ENCODE peak calls at places on chromosome 14, in six cellular contexts. One of them, this sample, is unnamed.

GRCh38 chr14:76267322-76268012 is 108.5 kb upstream of the ESRRB start:
- DNase-seq in SJCRH30: no peak
- DNase-seq in adrenal gland: peak; percentile 66
- DNase-seq in Peyer's patch: no peak
- DNase-seq in esophagus squamous epithelium: no peak
- DNase-seq in MG63: peak; percentile 6
- DNase-seq in this sample: no peak

GRCh38 chr14:81221579-81222102 is 882 bp upstream of the GTF2A1 start:
- DNase-seq in MG63: no peak
- DNase-seq in SJCRH30: peak; percentile 11
- DNase-seq in esophagus squamous epithelium: no peak
- DNase-seq in Peyer's patch: peak; percentile 26
- DNase-seq in adrenal gland: peak; percentile 43
- DNase-seq in this sample: no peak

GRCh38 chr14:68977741-68978549 is 1.2 kb downstream of the ACTN1 start:
- DNase-seq in MG63: peak; percentile 90
- DNase-seq in adrenal gland: peak; percentile 70
- DNase-seq in Peyer's patch: peak; percentile 55
- DNase-seq in SJCRH30: peak; percentile 87
- DNase-seq in esophagus squamous epithelium: no peak
- DNase-seq in this sample: peak; percentile 62

GRCh38 chr14:29463727-29464370 is 463.8 kb downstream of the PRKD1 start:
- DNase-seq in SJCRH30: no peak
- DNase-seq in esophagus squamous epithelium: no peak
- DNase-seq in MG63: no peak
- DNase-seq in adrenal gland: no peak
- DNase-seq in Peyer's patch: no peak
- DNase-seq in this sample: no peak

GRCh38 chr14:72699852-72700257 is 194.0 kb downstream of the DPF3 start:
- DNase-seq in adrenal gland: peak; percentile 26
- DNase-seq in SJCRH30: no peak
- DNase-seq in MG63: peak; percentile 79
- DNase-seq in esophagus squamous epithelium: no peak
- DNase-seq in Peyer's patch: no peak
- DNase-seq in this sample: no peak

GRCh38 chr14:53953828-53954550 is 2.6 kb downstream of the BMP4 start:
- DNase-seq in Peyer's patch: no peak
- DNase-seq in MG63: peak; percentile 49
- DNase-seq in SJCRH30: peak; percentile 74
- DNase-seq in esophagus squamous epithelium: no peak
- DNase-seq in adrenal gland: peak; percentile 70
- DNase-seq in this sample: no peak

GRCh38 chr14:32738206-32738871 is 200.3 kb upstream of the NPAS3 start:
- DNase-seq in SJCRH30: no peak
- DNase-seq in Peyer's patch: no peak
- DNase-seq in adrenal gland: no peak
- DNase-seq in MG63: no peak
- DNase-seq in esophagus squamous epithelium: no peak
- DNase-seq in this sample: no peak

GRCh38 chr14:96497087-96497486 is 5.1 kb upstream of the PAPOLA start:
- DNase-seq in MG63: no peak
- DNase-seq in esophagus squamous epithelium: no peak
- DNase-seq in adrenal gland: no peak
- DNase-seq in SJCRH30: no peak
- DNase-seq in Peyer's patch: no peak
- DNase-seq in this sample: no peak

GRCh38 chr14:34262511-34262910 is 199.5 kb downstream of the SPTSSA start:
- DNase-seq in SJCRH30: no peak
- DNase-seq in Peyer's patch: no peak
- DNase-seq in MG63: no peak
- DNase-seq in esophagus squamous epithelium: no peak
- DNase-seq in adrenal gland: no peak
- DNase-seq in this sample: no peak

GRCh38 chr14:79745046-79745445 is 466.3 kb downstream of the DIO2 start:
- DNase-seq in adrenal gland: no peak
- DNase-seq in MG63: no peak
- DNase-seq in SJCRH30: no peak
- DNase-seq in esophagus squamous epithelium: no peak
- DNase-seq in Peyer's patch: no peak
- DNase-seq in this sample: no peak

GRCh38 chr14:63454863-63455622 is 88.1 kb downstream of the PPP2R5E start:
- DNase-seq in adrenal gland: peak; percentile 24
- DNase-seq in esophagus squamous epithelium: no peak
- DNase-seq in MG63: peak; percentile 4
- DNase-seq in Peyer's patch: no peak
- DNase-seq in SJCRH30: peak; percentile 31
- DNase-seq in this sample: no peak

GRCh38 chr14:79597561-79597960 is 613.7 kb downstream of the DIO2 start:
- DNase-seq in MG63: no peak
- DNase-seq in SJCRH30: no peak
- DNase-seq in adrenal gland: no peak
- DNase-seq in Peyer's patch: no peak
- DNase-seq in esophagus squamous epithelium: no peak
- DNase-seq in this sample: no peak

GRCh38 chr14:104496095-104496494 is 83.5 kb upstream of the C14orf180 start:
- DNase-seq in adrenal gland: no peak
- DNase-seq in Peyer's patch: no peak
- DNase-seq in esophagus squamous epithelium: no peak
- DNase-seq in MG63: no peak
- DNase-seq in SJCRH30: no peak
- DNase-seq in this sample: no peak

GRCh38 chr14:95979339-95980042 is 59.7 kb upstream of the C14orf132 start:
- DNase-seq in MG63: no peak
- DNase-seq in esophagus squamous epithelium: no peak
- DNase-seq in Peyer's patch: no peak
- DNase-seq in SJCRH30: no peak
- DNase-seq in adrenal gland: no peak
- DNase-seq in this sample: no peak

GRCh38 chr14:69879175-69880047 is at the start of gene SMOC1:
- DNase-seq in esophagus squamous epithelium: no peak
- DNase-seq in Peyer's patch: no peak
- DNase-seq in SJCRH30: peak; percentile 86
- DNase-seq in MG63: peak; percentile 62
- DNase-seq in adrenal gland: peak; percentile 54
- DNase-seq in this sample: peak; percentile 18

GRCh38 chr14:97306133-97306784 is 509.1 kb downstream of the VRK1 start:
- DNase-seq in esophagus squamous epithelium: no peak
- DNase-seq in SJCRH30: no peak
- DNase-seq in Peyer's patch: no peak
- DNase-seq in MG63: no peak
- DNase-seq in adrenal gland: no peak
- DNase-seq in this sample: no peak

GRCh38 chr14:32224731-32225377 is 21.8 kb upstream of the RNU6-8 start:
- DNase-seq in esophagus squamous epithelium: no peak
- DNase-seq in adrenal gland: peak; percentile 71
- DNase-seq in SJCRH30: peak; percentile 65
- DNase-seq in MG63: peak; percentile 17
- DNase-seq in Peyer's patch: no peak
- DNase-seq in this sample: no peak

GRCh38 chr14:56145965-56146364 is 27.8 kb downstream of the PELI2 start:
- DNase-seq in Peyer's patch: no peak
- DNase-seq in MG63: peak; percentile 3
- DNase-seq in adrenal gland: no peak
- DNase-seq in esophagus squamous epithelium: no peak
- DNase-seq in SJCRH30: no peak
- DNase-seq in this sample: no peak

GRCh38 chr14:97155814-97156213 is 358.6 kb downstream of the VRK1 start:
- DNase-seq in esophagus squamous epithelium: no peak
- DNase-seq in SJCRH30: no peak
- DNase-seq in Peyer's patch: no peak
- DNase-seq in MG63: no peak
- DNase-seq in adrenal gland: no peak
- DNase-seq in this sample: no peak

GRCh38 chr14:58465425-58465824 is 37.9 kb downstream of the KIAA0586 start:
- DNase-seq in MG63: no peak
- DNase-seq in SJCRH30: no peak
- DNase-seq in adrenal gland: no peak
- DNase-seq in Peyer's patch: no peak
- DNase-seq in esophagus squamous epithelium: no peak
- DNase-seq in this sample: no peak

GRCh38 chr14:103801459-103801858 is 45.9 kb downstream of the PPP1R13B start:
- DNase-seq in SJCRH30: no peak
- DNase-seq in MG63: peak; percentile 22
- DNase-seq in Peyer's patch: no peak
- DNase-seq in adrenal gland: no peak
- DNase-seq in esophagus squamous epithelium: no peak
- DNase-seq in this sample: no peak

GRCh38 chr14:77094672-77095284 is 3.3 kb upstream of the CIPC start:
- DNase-seq in esophagus squamous epithelium: no peak
- DNase-seq in MG63: peak; percentile 48
- DNase-seq in SJCRH30: peak; percentile 75
- DNase-seq in Peyer's patch: peak; percentile 80
- DNase-seq in adrenal gland: peak; percentile 78
- DNase-seq in this sample: no peak

GRCh38 chr14:80323266-80323665 is 112.0 kb upstream of the DIO2 start:
- DNase-seq in SJCRH30: no peak
- DNase-seq in adrenal gland: no peak
- DNase-seq in esophagus squamous epithelium: no peak
- DNase-seq in Peyer's patch: no peak
- DNase-seq in MG63: no peak
- DNase-seq in this sample: no peak

GRCh38 chr14:95250936-95251335 is 68.8 kb downstream of the CLMN start:
- DNase-seq in adrenal gland: no peak
- DNase-seq in MG63: no peak
- DNase-seq in SJCRH30: no peak
- DNase-seq in Peyer's patch: no peak
- DNase-seq in esophagus squamous epithelium: no peak
- DNase-seq in this sample: no peak

GRCh38 chr14:99612737-99613330 is 8.8 kb upstream of the CCDC85C start:
- DNase-seq in esophagus squamous epithelium: no peak
- DNase-seq in Peyer's patch: no peak
- DNase-seq in adrenal gland: no peak
- DNase-seq in MG63: peak; percentile 59
- DNase-seq in SJCRH30: no peak
- DNase-seq in this sample: no peak

GRCh38 chr14:87678624-87679023 is 314.4 kb downstream of the GALC start:
- DNase-seq in MG63: no peak
- DNase-seq in esophagus squamous epithelium: no peak
- DNase-seq in SJCRH30: no peak
- DNase-seq in Peyer's patch: no peak
- DNase-seq in adrenal gland: no peak
- DNase-seq in this sample: no peak

GRCh38 chr14:58301416-58301815 is 3.1 kb downstream of the ARID4A start:
- DNase-seq in MG63: no peak
- DNase-seq in esophagus squamous epithelium: no peak
- DNase-seq in adrenal gland: no peak
- DNase-seq in SJCRH30: no peak
- DNase-seq in Peyer's patch: no peak
- DNase-seq in this sample: no peak

GRCh38 chr14:104600141-104600643 is 4.4 kb downstream of the TMEM179 start:
- DNase-seq in esophagus squamous epithelium: no peak
- DNase-seq in MG63: peak; percentile 15
- DNase-seq in SJCRH30: peak; percentile 47
- DNase-seq in adrenal gland: peak; percentile 13
- DNase-seq in Peyer's patch: no peak
- DNase-seq in this sample: no peak

GRCh38 chr14:61280526-61281185 is 482 bp downstream of the TMEM30B start:
- DNase-seq in esophagus squamous epithelium: no peak
- DNase-seq in SJCRH30: peak; percentile 70
- DNase-seq in adrenal gland: peak; percentile 64
- DNase-seq in MG63: no peak
- DNase-seq in Peyer's patch: peak; percentile 33
- DNase-seq in this sample: no peak

GRCh38 chr14:100476012-100476822 is 111.0 kb downstream of the BEGAIN start:
- DNase-seq in adrenal gland: peak; percentile 88
- DNase-seq in esophagus squamous epithelium: no peak
- DNase-seq in Peyer's patch: no peak
- DNase-seq in MG63: peak; percentile 93
- DNase-seq in SJCRH30: no peak
- DNase-seq in this sample: no peak

GRCh38 chr14:65101631-65102440 is 481 bp downstream of the MAX start:
- DNase-seq in adrenal gland: peak; percentile 29
- DNase-seq in MG63: no peak
- DNase-seq in esophagus squamous epithelium: no peak
- DNase-seq in Peyer's patch: peak; percentile 52
- DNase-seq in SJCRH30: peak; percentile 11
- DNase-seq in this sample: no peak

GRCh38 chr14:73850940-73851339 is 691 bp upstream of the PTGR2 start:
- DNase-seq in adrenal gland: no peak
- DNase-seq in MG63: no peak
- DNase-seq in SJCRH30: no peak
- DNase-seq in esophagus squamous epithelium: no peak
- DNase-seq in Peyer's patch: no peak
- DNase-seq in this sample: no peak
- H3K4me3 ChIP-seq in adrenal gland: no peak overlapping the region
- H3K4me3 ChIP-seq in MG63: peak overlapping the region; percentile 66
- H3K4me3 ChIP-seq in SJCRH30: peak overlapping the region; percentile 69
- H3K4me3 ChIP-seq in esophagus squamous epithelium: peak overlapping the region; percentile 56
- H3K4me3 ChIP-seq in Peyer's patch: peak overlapping the region; percentile 61
- H3K4me3 ChIP-seq in this sample: peak overlapping the region; percentile 81

GRCh38 chr14:106228541-106229158 is 702.3 kb downstream of the TMEM121 start:
- DNase-seq in Peyer's patch: no peak
- DNase-seq in adrenal gland: no peak
- DNase-seq in MG63: no peak
- DNase-seq in esophagus squamous epithelium: no peak
- DNase-seq in SJCRH30: no peak
- DNase-seq in this sample: no peak
- H3K4me3 ChIP-seq in Peyer's patch: no peak overlapping the region
- H3K4me3 ChIP-seq in adrenal gland: no peak overlapping the region
- H3K4me3 ChIP-seq in MG63: no peak overlapping the region
- H3K4me3 ChIP-seq in esophagus squamous epithelium: no peak overlapping the region
- H3K4me3 ChIP-seq in SJCRH30: no peak overlapping the region
- H3K4me3 ChIP-seq in this sample: no peak overlapping the region

DNA sequence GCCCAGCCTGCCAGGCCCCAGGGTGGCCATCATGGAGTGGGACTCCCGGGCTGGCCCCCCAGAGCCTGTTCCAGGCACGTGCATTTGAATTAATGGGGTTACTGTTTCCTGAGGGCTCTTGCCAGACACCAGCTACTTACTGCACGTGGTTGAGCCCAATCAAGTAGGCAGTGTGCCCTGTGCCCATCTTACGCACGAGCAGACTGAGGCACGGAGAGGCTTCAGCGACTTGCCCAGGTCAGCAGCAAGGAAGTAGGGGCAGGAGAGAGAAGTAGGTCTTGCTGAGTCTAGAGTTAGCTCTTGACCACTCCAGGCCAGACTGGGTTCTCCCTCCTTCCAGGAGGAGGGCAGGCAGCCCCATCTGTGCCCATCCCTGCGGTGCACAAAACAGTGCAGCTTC is 67.7 kb downstream of the DIO3 start:
- DNase-seq in esophagus squamous epithelium: no peak
- DNase-seq in MG63: no peak
- DNase-seq in adrenal gland: no peak
- DNase-seq in Peyer's patch: no peak
- DNase-seq in SJCRH30: no peak
- DNase-seq in this sample: no peak
- H3K4me3 ChIP-seq in esophagus squamous epithelium: no peak overlapping the region
- H3K4me3 ChIP-seq in MG63: no peak overlapping the region
- H3K4me3 ChIP-seq in adrenal gland: no peak overlapping the region
- H3K4me3 ChIP-seq in Peyer's patch: no peak overlapping the region
- H3K4me3 ChIP-seq in SJCRH30: peak overlapping the region; percentile 34
- H3K4me3 ChIP-seq in this sample: peak overlapping the region; percentile 59

DNA sequence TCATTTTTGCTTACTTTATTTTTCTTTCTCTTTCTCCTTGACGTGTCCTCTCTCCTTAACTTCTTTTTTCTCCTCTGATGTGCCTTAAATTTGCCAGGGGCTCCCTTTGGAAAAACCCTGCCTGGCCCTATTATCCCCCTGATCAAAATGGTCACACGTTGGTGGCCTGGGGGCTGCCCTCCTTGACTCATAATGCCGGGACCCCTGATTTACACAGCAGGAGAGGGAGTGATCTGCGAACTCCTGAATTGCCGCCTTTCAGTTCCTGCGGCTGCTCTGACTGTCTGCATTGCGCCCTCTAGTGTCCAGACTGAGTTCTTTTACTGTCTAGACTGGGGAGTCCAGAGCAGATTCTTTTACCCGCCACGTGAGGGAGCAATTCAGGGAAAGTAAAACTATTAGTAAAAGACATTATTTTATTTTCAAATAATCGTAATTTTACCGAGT is 44.8 kb upstream of the GZMB start:
- DNase-seq in adrenal gland: peak; percentile 71
- DNase-seq in Peyer's patch: peak; percentile 79
- DNase-seq in esophagus squamous epithelium: peak; percentile 39
- DNase-seq in MG63: peak; percentile 52
- DNase-seq in SJCRH30: peak; percentile 78
- DNase-seq in this sample: peak; percentile 24
- H3K4me3 ChIP-seq in adrenal gland: no peak overlapping the region
- H3K4me3 ChIP-seq in Peyer's patch: peak overlapping the region; percentile 34
- H3K4me3 ChIP-seq in esophagus squamous epithelium: peak overlapping the region; percentile 16
- H3K4me3 ChIP-seq in MG63: peak overlapping the region; percentile 31
- H3K4me3 ChIP-seq in SJCRH30: no peak overlapping the region
- H3K4me3 ChIP-seq in this sample: peak overlapping the region; percentile 64

This sample was measured in thoracic aorta.